ENCODE peak calls at places on chromosomes 4 and X, in five cellular contexts. X is psoas muscle, M is cardiac fibroblast, Z is coronary artery, J is brain microvascular endothelial cell. Q is an unnamed sample.

GRCh38 chr4:101993841-101994221 is 203.3 kb downstream of the BANK1 start:
- DNase-seq in X (no peak), M (no peak), Z (no peak), J (no peak), Q (no peak)

GRCh38 chrX:53262918-53263394 is 18.4 kb downstream of the IQSEC2 start:
- DNase-seq in X (no peak), M (peak), Z (no peak), J (peak), Q (no peak)

GRCh38 chr4:186723207-186724047 is at the start of gene FAT1:
- DNase-seq in X (peak), M (peak), Z (peak), J (peak), Q (peak)

GRCh38 chr4:118557298-118557851 is 127.8 kb upstream of the METTL14 start:
- DNase-seq in X (no peak), M (peak), Z (no peak), J (peak), Q (no peak)

GRCh38 chrX:21645437-21646220 is 12.5 kb downstream of the KLHL34 start:
- DNase-seq in X (no peak), M (no peak), Z (no peak), J (no peak), Q (no peak)

GRCh38 chrX:16739574-16739973 is 20.2 kb downstream of the SYAP1 start:
- DNase-seq in X (no peak), M (no peak), Z (no peak), J (no peak), Q (no peak)

GRCh38 chr4:114549638-114550037 is 49.0 kb upstream of the UGT8 start:
- DNase-seq in X (no peak), M (no peak), Z (no peak), J (no peak), Q (no peak)

GRCh38 chr4:6878451-6879059 is 31.1 kb upstream of the TBC1D14 start:
- DNase-seq in X (no peak), M (no peak), Z (peak), J (no peak), Q (no peak)

GRCh38 chr4:175253184-175253902 is 335.2 kb downstream of the ADAM29 start:
- DNase-seq in X (no peak), M (no peak), Z (no peak), J (no peak), Q (no peak)

GRCh38 chrX:15947648-15948317 is 93.2 kb upstream of the AP1S2 start:
- DNase-seq in X (no peak), M (peak), Z (no peak), J (peak), Q (no peak)

GRCh38 chrX:68669872-68670271 is 22.4 kb downstream of the STARD8 start:
- DNase-seq in X (no peak), M (no peak), Z (no peak), J (no peak), Q (no peak)

GRCh38 chr4:117085185-117085701 is at the start of gene TRAM1L1:
- DNase-seq in X (peak), M (peak), Z (peak), J (peak), Q (peak)

GRCh38 chr4:165426331-165426730 is 47.5 kb downstream of the CPE start:
- DNase-seq in X (no peak), M (no peak), Z (no peak), J (no peak), Q (no peak)

GRCh38 chrX:7362111-7362510 is 214.2 kb upstream of the PUDP start:
- DNase-seq in X (no peak), M (no peak), Z (no peak), J (no peak), Q (no peak)

GRCh38 chrX:112359906-112360305 is 277.3 kb upstream of the TRPC5 start:
- DNase-seq in X (no peak), M (no peak), Z (no peak), J (no peak), Q (no peak)

GRCh38 chr4:162497564-162498167 is 333.9 kb upstream of the FSTL5 start:
- DNase-seq in X (no peak), M (peak), Z (no peak), J (peak), Q (no peak)

GRCh38 chr4:81235982-81236749 is 21.1 kb upstream of the PRKG2 start:
- DNase-seq in X (no peak), M (no peak), Z (no peak), J (no peak), Q (no peak)

GRCh38 chr4:101232074-101232776 is 115.1 kb downstream of the PPP3CA start:
- DNase-seq in X (peak), M (peak), Z (no peak), J (peak), Q (peak)

GRCh38 chrX:105745863-105746262 is 76.5 kb upstream of the NRK start:
- DNase-seq in X (no peak), M (no peak), Z (no peak), J (no peak), Q (no peak)

GRCh38 chr4:81913427-81913878 is 441.7 kb upstream of the RASGEF1B start:
- DNase-seq in X (no peak), M (peak), Z (no peak), J (peak), Q (no peak)

GRCh38 chr4:8893227-8893623 is 21.6 kb upstream of the HMX1 start:
- DNase-seq in X (no peak), M (no peak), Z (no peak), J (no peak), Q (no peak)

GRCh38 chr4:147398556-147398955 is 82.3 kb upstream of the EDNRA start:
- DNase-seq in X (no peak), M (peak), Z (no peak), J (no peak), Q (no peak)

GRCh38 chrX:110795645-110796510 is at the start of gene CHRDL1:
- DNase-seq in X (peak), M (no peak), Z (no peak), J (no peak), Q (no peak)

GRCh38 chr4:79413486-79413885 is 5.5 kb upstream of the GK2 start:
- DNase-seq in X (no peak), M (no peak), Z (no peak), J (no peak), Q (no peak)

GRCh38 chr4:107379054-107379869 is 340.8 kb downstream of the PAPSS1 start:
- DNase-seq in X (no peak), M (peak), Z (no peak), J (peak), Q (no peak)

GRCh38 chrX:107273795-107274194 is 67.4 kb downstream of the DNAAF6 start:
- DNase-seq in X (no peak), M (no peak), Z (no peak), J (no peak), Q (no peak)

GRCh38 chr4:123826896-123827295 is 430.3 kb downstream of the SPRY1 start:
- DNase-seq in X (peak), M (peak), Z (no peak), J (peak), Q (no peak)

GRCh38 chr4:6425911-6426310 is 46.5 kb downstream of the PPP2R2C start:
- DNase-seq in X (no peak), M (no peak), Z (no peak), J (no peak), Q (no peak)

GRCh38 chr4:148030486-148030885 is 298.6 kb downstream of the ARHGAP10 start:
- DNase-seq in X (no peak), M (peak), Z (no peak), J (no peak), Q (no peak)

GRCh38 chr4:185716008-185716976 is 95.7 kb downstream of the SORBS2 start:
- DNase-seq in X (no peak), M (no peak), Z (no peak), J (no peak), Q (no peak)

GRCh38 chr4:133150643-133151300 is 1.7 kb downstream of the PCDH10 start:
- DNase-seq in X (no peak), M (no peak), Z (peak), J (peak), Q (peak)

GRCh38 chr4:76197971-76198410 is 15.6 kb downstream of the SCARB2 start:
- DNase-seq in X (peak), M (peak), Z (no peak), J (peak), Q (peak)

GRCh38 chr4:159177265-159178146 is 74.6 kb downstream of the RAPGEF2 start:
- DNase-seq in X (no peak), M (no peak), Z (no peak), J (no peak), Q (no peak)

GRCh38 chr4:152728343-152728742 is 48.5 kb upstream of the TMEM154 start:
- DNase-seq in X (no peak), M (no peak), Z (no peak), J (no peak), Q (no peak)

GRCh38 chrX:153925739-153926593 is at the start of gene ARHGAP4:
- DNase-seq in X (no peak), M (no peak), Z (no peak), J (no peak), Q (no peak)

GRCh38 chrX:153922932-153923857 is 2.9 kb downstream of the ARHGAP4 start:
- DNase-seq in X (peak), M (peak), Z (no peak), J (no peak), Q (peak)

GRCh38 chrX:153922286-153922573 is 3.8 kb downstream of the ARHGAP4 start:
- DNase-seq in X (no peak), M (no peak), Z (no peak), J (no peak), Q (no peak)

GRCh38 chrX:153925387-153925738 is 701 bp downstream of the ARHGAP4 start:
- DNase-seq in X (no peak), M (no peak), Z (no peak), J (no peak), Q (no peak)

GRCh38 chrX:153924149-153924861 is 1.8 kb downstream of the ARHGAP4 start:
- DNase-seq in X (no peak), M (peak), Z (no peak), J (no peak), Q (no peak)
- H3K4me3 ChIP-seq in X (no peak), M (no peak), Z (peak), J (no peak), Q (peak)

DNA sequence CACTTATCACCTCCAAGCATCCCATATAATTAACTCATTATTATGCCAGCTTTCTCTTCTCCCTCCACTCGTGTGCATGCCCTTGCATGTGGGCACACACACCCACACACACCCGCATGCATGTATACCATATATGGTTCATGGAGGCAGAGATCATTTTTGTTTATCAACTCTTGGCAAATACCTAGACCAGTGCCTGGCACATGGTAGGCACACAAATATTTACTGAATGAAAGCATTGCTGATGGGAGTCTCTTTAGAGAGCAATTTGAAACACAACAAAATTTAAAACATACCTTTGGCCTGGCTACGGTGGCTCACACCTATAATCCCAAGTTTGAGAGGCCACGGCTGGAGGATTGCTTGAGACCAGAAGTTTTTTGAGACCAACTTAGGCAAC is 51.1 kb upstream of the SLC10A4 start:
- DNase-seq in X (no peak), M (no peak), Z (no peak), J (no peak), Q (no peak)
- H3K4me3 ChIP-seq in X (no peak), M (no peak), Z (no peak), J (no peak), Q (no peak)

GRCh38 chr4:23888421-23889319 is 1.2 kb downstream of the PPARGC1A start:
- DNase-seq in X (no peak), M (peak), Z (no peak), J (peak), Q (no peak)

GRCh38 chr4:23889814-23890269 is at the start of gene PPARGC1A:
- DNase-seq in X (peak), M (peak), Z (peak), J (no peak), Q (peak)

GRCh38 chr4:23889368-23889767 is 479 bp downstream of the PPARGC1A start:
- DNase-seq in X (no peak), M (peak), Z (no peak), J (no peak), Q (no peak)

GRCh38 chr4:23891064-23891421 is 1.2 kb upstream of the PPARGC1A start:
- DNase-seq in X (no peak), M (no peak), Z (no peak), J (no peak), Q (no peak)

GRCh38 chr4:23890369-23891063 is 669 bp upstream of the PPARGC1A start:
- DNase-seq in X (no peak), M (peak), Z (no peak), J (no peak), Q (no peak)
- H3K4me3 ChIP-seq in X (peak), M (no peak), Z (peak), J (peak), Q (peak)

DNA sequence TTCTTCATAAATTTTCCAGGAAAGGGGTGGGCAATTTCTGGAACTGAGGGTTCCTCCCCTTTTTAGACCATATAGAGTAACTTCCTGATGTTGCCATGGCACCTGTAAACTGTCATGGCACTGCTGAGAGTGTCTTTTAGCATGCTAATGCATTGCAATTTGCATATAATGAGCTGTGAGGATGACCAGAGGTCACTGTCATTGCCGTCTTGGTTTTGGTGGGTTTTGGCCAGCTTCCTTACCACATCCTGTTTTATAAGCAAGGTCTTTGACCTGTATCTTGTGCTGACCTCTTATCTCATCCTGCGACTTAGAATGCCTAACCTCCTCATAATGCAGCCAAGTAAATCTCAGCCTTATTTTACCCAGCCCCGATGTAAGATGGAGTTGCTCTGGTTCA is 577.8 kb downstream of the NLGN4X start:
- DNase-seq in X (no peak), M (no peak), Z (no peak), J (no peak), Q (no peak)
- H3K4me3 ChIP-seq in X (no peak), M (no peak), Z (no peak), J (no peak), Q (no peak)

DNA sequence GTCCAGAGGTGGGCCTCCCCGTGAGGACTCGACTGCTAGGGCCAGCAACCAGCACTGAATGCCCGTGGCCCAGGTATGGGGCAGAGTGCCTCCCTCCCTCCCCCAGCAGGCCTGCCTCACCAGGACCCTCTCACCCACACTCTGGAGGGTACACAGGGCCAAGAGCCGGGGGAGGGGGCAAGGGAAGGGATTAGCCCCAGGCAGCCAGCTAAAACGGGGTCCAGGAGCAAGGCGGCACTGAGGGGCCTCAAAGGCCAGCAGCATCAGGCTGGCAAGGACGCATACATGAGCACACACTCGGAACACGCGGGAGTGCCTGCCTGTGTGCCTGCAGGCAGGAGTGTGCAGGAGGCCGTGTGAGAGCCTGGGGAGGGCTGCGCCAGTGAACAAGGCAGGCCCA is 18.3 kb upstream of the DUSP9 start:
- DNase-seq in X (no peak), M (no peak), Z (no peak), J (no peak), Q (peak)
- H3K4me3 ChIP-seq in X (no peak), M (no peak), Z (no peak), J (no peak), Q (no peak)

DNA sequence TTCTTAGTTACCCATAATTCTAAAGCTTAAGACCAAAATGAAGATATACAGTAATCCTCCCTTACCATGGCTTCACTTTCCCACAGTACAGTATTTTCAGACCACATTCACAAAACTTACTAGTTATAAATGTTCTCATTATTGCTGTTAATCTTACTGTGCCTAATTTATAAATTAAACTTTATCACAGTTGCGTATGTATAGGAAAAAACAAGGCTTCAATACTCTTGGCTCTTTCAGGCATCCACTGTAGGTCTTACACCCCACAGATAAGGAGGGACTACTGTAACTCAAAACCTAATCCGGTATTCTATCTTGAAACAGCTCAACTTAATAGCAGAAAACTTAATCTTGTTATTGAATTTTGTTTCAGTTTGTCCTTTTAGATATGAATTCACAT is 3.6 kb downstream of the HMGB2 start:
- DNase-seq in X (no peak), M (no peak), Z (no peak), J (no peak), Q (no peak)
- H3K4me3 ChIP-seq in X (no peak), M (no peak), Z (peak), J (no peak), Q (no peak)

GRCh38 chr4:139934786-139935330 is 219.1 kb downstream of the MAML3 start:
- DNase-seq in X (no peak), M (no peak), Z (no peak), J (no peak), Q (no peak)

GRCh38 chr4:139935911-139936310 is 218.1 kb downstream of the MAML3 start:
- DNase-seq in X (no peak), M (no peak), Z (no peak), J (no peak), Q (no peak)

GRCh38 chr4:139933541-139933940 is 220.4 kb downstream of the MAML3 start:
- DNase-seq in X (no peak), M (no peak), Z (no peak), J (no peak), Q (no peak)

GRCh38 chr4:139933104-139933503 is 220.9 kb downstream of the MAML3 start:
- DNase-seq in X (no peak), M (no peak), Z (no peak), J (no peak), Q (no peak)

GRCh38 chr4:139934336-139934735 is 219.6 kb downstream of the MAML3 start:
- DNase-seq in X (no peak), M (peak), Z (no peak), J (no peak), Q (no peak)
- H3K4me3 ChIP-seq in X (no peak), M (no peak), Z (no peak), J (no peak), Q (no peak)

DNA sequence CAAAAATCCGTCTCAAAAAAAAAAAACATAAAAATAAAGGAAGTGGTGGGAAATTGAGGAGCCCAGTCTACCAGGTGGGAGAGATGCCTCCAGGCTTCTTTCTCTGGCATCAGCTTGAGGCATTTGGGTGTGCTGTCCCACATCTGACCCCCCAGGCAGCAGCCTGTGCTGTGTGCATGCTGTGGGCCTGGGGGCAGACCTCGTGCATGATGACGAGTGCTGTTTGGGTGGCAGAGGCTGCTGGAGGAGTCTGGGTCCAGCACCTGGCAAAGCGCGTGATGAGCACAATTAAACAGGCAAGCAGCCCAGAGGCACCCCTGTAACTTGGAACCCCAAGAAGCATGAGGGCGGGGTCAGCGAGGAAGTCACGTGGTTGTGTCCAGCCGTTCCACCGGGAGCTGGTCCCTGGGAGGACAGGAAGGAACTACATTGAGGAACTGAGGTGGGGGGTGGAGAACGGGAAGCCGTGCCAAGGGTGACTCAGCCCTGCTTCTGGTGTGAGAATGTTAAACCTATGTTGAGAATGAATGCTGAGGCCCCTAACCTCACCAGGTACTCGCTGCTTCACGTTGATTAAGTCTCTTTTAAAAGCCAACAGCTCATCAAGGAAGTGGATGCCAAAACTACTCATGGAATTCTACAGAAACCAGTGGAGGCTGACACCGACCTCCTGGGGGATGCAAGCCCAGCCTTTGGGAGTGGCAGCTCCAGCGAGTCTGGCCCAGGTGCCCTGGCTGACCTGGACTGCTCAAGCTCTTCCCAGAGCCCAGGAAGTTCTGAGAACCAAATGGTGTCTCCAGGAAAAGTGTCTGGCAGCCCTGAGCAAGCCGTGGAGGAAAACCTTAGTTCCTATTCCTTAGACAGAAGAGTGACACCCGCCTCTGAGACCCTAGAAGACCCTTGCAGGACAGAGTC is 6.1 kb downstream of the TACC3 start:
- DNase-seq in X (peak), M (peak), Z (no peak), J (peak), Q (no peak)
- H3K4me3 ChIP-seq in X (peak), M (no peak), Z (peak), J (peak), Q (peak)

GRCh38 chr4:184474261-184475095 is at the start of gene IRF2:
- DNase-seq in X (peak), M (peak), Z (peak), J (peak), Q (peak)

GRCh38 chr4:184471872-184472539 is 2.3 kb downstream of the IRF2 start:
- DNase-seq in X (no peak), M (peak), Z (no peak), J (peak), Q (no peak)

GRCh38 chr4:184473265-184473514 is 1.2 kb downstream of the IRF2 start:
- DNase-seq in X (no peak), M (no peak), Z (no peak), J (no peak), Q (no peak)

GRCh38 chr4:184473515-184474260 is 662 bp downstream of the IRF2 start:
- DNase-seq in X (peak), M (peak), Z (no peak), J (peak), Q (no peak)

GRCh38 chr4:184472540-184473264 is 1.6 kb downstream of the IRF2 start:
- DNase-seq in X (peak), M (peak), Z (peak), J (peak), Q (peak)
- H3K4me3 ChIP-seq in X (peak), M (peak), Z (peak), J (peak), Q (peak)